ENCODE peak calls at places on chromosomes 5 and 9, in eight cellular contexts. One of them, this sample, is unnamed.

GRCh38 chr9:32430720-32431119 is 46.3 kb downstream of the ACO1 start:
- DNase-seq in glutamatergic neuron: no peak
- DNase-seq in RWPE1: peak; percentile 26
- DNase-seq in tibial nerve: no peak
- DNase-seq in neural crest cell: no peak
- DNase-seq in GM20000: no peak
- DNase-seq in GM23338: no peak
- DNase-seq in heart right ventricle: no peak
- DNase-seq in this sample: no peak

GRCh38 chr9:13291718-13292117 is 12.2 kb upstream of the MPDZ start:
- DNase-seq in glutamatergic neuron: no peak
- DNase-seq in RWPE1: no peak
- DNase-seq in tibial nerve: no peak
- DNase-seq in neural crest cell: no peak
- DNase-seq in GM20000: no peak
- DNase-seq in GM23338: peak; percentile 28
- DNase-seq in heart right ventricle: no peak
- DNase-seq in this sample: no peak

GRCh38 chr5:57608542-57608941 is 125.9 kb upstream of the ACTBL2 start:
- DNase-seq in glutamatergic neuron: no peak
- DNase-seq in RWPE1: no peak
- DNase-seq in tibial nerve: no peak
- DNase-seq in neural crest cell: no peak
- DNase-seq in GM20000: no peak
- DNase-seq in GM23338: no peak
- DNase-seq in heart right ventricle: no peak
- DNase-seq in this sample: no peak

GRCh38 chr5:160751297-160751696 is 100.7 kb downstream of the ATP10B start:
- DNase-seq in glutamatergic neuron: no peak
- DNase-seq in RWPE1: no peak
- DNase-seq in tibial nerve: no peak
- DNase-seq in neural crest cell: no peak
- DNase-seq in GM20000: no peak
- DNase-seq in GM23338: no peak
- DNase-seq in heart right ventricle: no peak
- DNase-seq in this sample: no peak

GRCh38 chr5:122077451-122078115 is 476 bp downstream of the LOX start:
- DNase-seq in glutamatergic neuron: peak; percentile 52
- DNase-seq in RWPE1: peak; percentile 36
- DNase-seq in tibial nerve: no peak
- DNase-seq in neural crest cell: peak; percentile 26
- DNase-seq in GM20000: peak; percentile 27
- DNase-seq in GM23338: peak; percentile 70
- DNase-seq in heart right ventricle: no peak
- DNase-seq in this sample: peak; percentile 22

GRCh38 chr5:123438902-123439301 is 15.7 kb upstream of the CEP120 start:
- DNase-seq in glutamatergic neuron: no peak
- DNase-seq in RWPE1: no peak
- DNase-seq in tibial nerve: no peak
- DNase-seq in neural crest cell: no peak
- DNase-seq in GM20000: no peak
- DNase-seq in GM23338: no peak
- DNase-seq in heart right ventricle: no peak
- DNase-seq in this sample: no peak

GRCh38 chr5:53944981-53945380 is 365.4 kb downstream of the ARL15 start:
- DNase-seq in glutamatergic neuron: no peak
- DNase-seq in RWPE1: no peak
- DNase-seq in tibial nerve: no peak
- DNase-seq in neural crest cell: no peak
- DNase-seq in GM20000: no peak
- DNase-seq in GM23338: no peak
- DNase-seq in heart right ventricle: no peak
- DNase-seq in this sample: no peak

GRCh38 chr9:133994359-133995011 is 2.4 kb upstream of the VAV2 start:
- DNase-seq in glutamatergic neuron: peak; percentile 95
- DNase-seq in RWPE1: peak; percentile 88
- DNase-seq in tibial nerve: peak; percentile 79
- DNase-seq in neural crest cell: peak; percentile 95
- DNase-seq in GM20000: peak; percentile 89
- DNase-seq in GM23338: peak; percentile 86
- DNase-seq in heart right ventricle: peak; percentile 78
- DNase-seq in this sample: peak; percentile 86

GRCh38 chr5:57468481-57469165 is 14.0 kb downstream of the ACTBL2 start:
- DNase-seq in glutamatergic neuron: no peak
- DNase-seq in RWPE1: peak; percentile 55
- DNase-seq in tibial nerve: no peak
- DNase-seq in neural crest cell: no peak
- DNase-seq in GM20000: no peak
- DNase-seq in GM23338: no peak
- DNase-seq in heart right ventricle: no peak
- DNase-seq in this sample: no peak

GRCh38 chr5:39356263-39356662 is 8.0 kb downstream of the C9 start:
- DNase-seq in glutamatergic neuron: no peak
- DNase-seq in RWPE1: no peak
- DNase-seq in tibial nerve: no peak
- DNase-seq in neural crest cell: no peak
- DNase-seq in GM20000: no peak
- DNase-seq in GM23338: no peak
- DNase-seq in heart right ventricle: no peak
- DNase-seq in this sample: no peak

GRCh38 chr9:93116049-93116961 is 17.7 kb downstream of the NINJ1 start:
- DNase-seq in glutamatergic neuron: peak; percentile 18
- DNase-seq in RWPE1: peak; percentile 63
- DNase-seq in tibial nerve: peak; percentile 70
- DNase-seq in neural crest cell: no peak
- DNase-seq in GM20000: no peak
- DNase-seq in GM23338: peak; percentile 37
- DNase-seq in heart right ventricle: peak; percentile 72
- DNase-seq in this sample: no peak

GRCh38 chr5:33997331-33997983 is 10.4 kb downstream of the AMACR start:
- DNase-seq in glutamatergic neuron: no peak
- DNase-seq in RWPE1: peak; percentile 62
- DNase-seq in tibial nerve: peak; percentile 78
- DNase-seq in neural crest cell: no peak
- DNase-seq in GM20000: peak; percentile 52
- DNase-seq in GM23338: peak; percentile 75
- DNase-seq in heart right ventricle: peak; percentile 54
- DNase-seq in this sample: no peak

GRCh38 chr5:110973510-110973909 is 98.0 kb upstream of the TSLP start:
- DNase-seq in glutamatergic neuron: no peak
- DNase-seq in RWPE1: no peak
- DNase-seq in tibial nerve: no peak
- DNase-seq in neural crest cell: no peak
- DNase-seq in GM20000: no peak
- DNase-seq in GM23338: peak; percentile 43
- DNase-seq in heart right ventricle: no peak
- DNase-seq in this sample: no peak

GRCh38 chr5:130923543-130924159 is 241.4 kb downstream of the HINT1 start:
- DNase-seq in glutamatergic neuron: no peak
- DNase-seq in RWPE1: no peak
- DNase-seq in tibial nerve: no peak
- DNase-seq in neural crest cell: no peak
- DNase-seq in GM20000: no peak
- DNase-seq in GM23338: no peak
- DNase-seq in heart right ventricle: no peak
- DNase-seq in this sample: no peak

GRCh38 chr5:109956884-109957283 is 267.2 kb downstream of the MAN2A1 start:
- DNase-seq in glutamatergic neuron: no peak
- DNase-seq in RWPE1: no peak
- DNase-seq in tibial nerve: no peak
- DNase-seq in neural crest cell: no peak
- DNase-seq in GM20000: no peak
- DNase-seq in GM23338: no peak
- DNase-seq in heart right ventricle: no peak
- DNase-seq in this sample: no peak

GRCh38 chr5:65809817-65810531 is 88.0 kb downstream of the NLN start:
- DNase-seq in glutamatergic neuron: no peak
- DNase-seq in RWPE1: no peak
- DNase-seq in tibial nerve: peak; percentile 40
- DNase-seq in neural crest cell: no peak
- DNase-seq in GM20000: no peak
- DNase-seq in GM23338: no peak
- DNase-seq in heart right ventricle: peak; percentile 53
- DNase-seq in this sample: no peak

DNA sequence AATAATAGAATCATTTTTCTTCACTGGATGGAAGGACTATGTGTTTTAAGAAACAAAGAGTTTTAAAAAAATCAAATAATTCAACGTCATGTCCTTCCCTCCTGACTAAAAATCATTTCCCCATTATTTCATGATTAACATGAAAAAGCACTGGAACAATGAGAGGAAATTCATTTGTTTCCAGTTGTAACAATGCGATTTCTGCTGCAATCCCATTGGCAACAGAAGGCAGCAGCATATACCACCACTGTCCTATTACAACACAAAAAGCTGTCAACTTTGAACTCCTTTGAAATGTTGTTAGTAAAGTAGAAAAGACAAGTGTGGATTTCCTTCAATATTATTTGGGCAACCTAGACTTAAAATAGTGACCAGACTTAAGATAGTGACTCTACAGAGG is 3.1 kb downstream of the C5orf63 start:
- DNase-seq in glutamatergic neuron: no peak
- DNase-seq in RWPE1: no peak
- DNase-seq in tibial nerve: no peak
- DNase-seq in neural crest cell: no peak
- DNase-seq in GM20000: no peak
- DNase-seq in GM23338: no peak
- DNase-seq in heart right ventricle: no peak
- DNase-seq in this sample: no peak
- TF ChIP-seq CTCF in glutamatergic neuron: no peak
- TF ChIP-seq CTCF in RWPE1: no peak
- TF ChIP-seq CTCF in tibial nerve: no peak
- TF ChIP-seq CTCF in neural crest cell: no peak
- TF ChIP-seq CTCF in GM20000: no peak
- TF ChIP-seq CTCF in GM23338: no peak
- TF ChIP-seq CTCF in heart right ventricle: no peak
- TF ChIP-seq CTCF in this sample: no peak

GRCh38 chr9:98465799-98466198 is 210.3 kb upstream of the TBC1D2 start:
- DNase-seq in glutamatergic neuron: no peak
- DNase-seq in RWPE1: no peak
- DNase-seq in tibial nerve: no peak
- DNase-seq in neural crest cell: no peak
- DNase-seq in GM20000: no peak
- DNase-seq in GM23338: peak; percentile 25
- DNase-seq in heart right ventricle: no peak
- DNase-seq in this sample: no peak
- TF ChIP-seq CTCF in glutamatergic neuron: no peak
- TF ChIP-seq CTCF in RWPE1: no peak
- TF ChIP-seq CTCF in tibial nerve: no peak
- TF ChIP-seq CTCF in neural crest cell: no peak
- TF ChIP-seq CTCF in GM20000: no peak
- TF ChIP-seq CTCF in GM23338: no peak
- TF ChIP-seq CTCF in heart right ventricle: no peak
- TF ChIP-seq CTCF in this sample: no peak

DNA sequence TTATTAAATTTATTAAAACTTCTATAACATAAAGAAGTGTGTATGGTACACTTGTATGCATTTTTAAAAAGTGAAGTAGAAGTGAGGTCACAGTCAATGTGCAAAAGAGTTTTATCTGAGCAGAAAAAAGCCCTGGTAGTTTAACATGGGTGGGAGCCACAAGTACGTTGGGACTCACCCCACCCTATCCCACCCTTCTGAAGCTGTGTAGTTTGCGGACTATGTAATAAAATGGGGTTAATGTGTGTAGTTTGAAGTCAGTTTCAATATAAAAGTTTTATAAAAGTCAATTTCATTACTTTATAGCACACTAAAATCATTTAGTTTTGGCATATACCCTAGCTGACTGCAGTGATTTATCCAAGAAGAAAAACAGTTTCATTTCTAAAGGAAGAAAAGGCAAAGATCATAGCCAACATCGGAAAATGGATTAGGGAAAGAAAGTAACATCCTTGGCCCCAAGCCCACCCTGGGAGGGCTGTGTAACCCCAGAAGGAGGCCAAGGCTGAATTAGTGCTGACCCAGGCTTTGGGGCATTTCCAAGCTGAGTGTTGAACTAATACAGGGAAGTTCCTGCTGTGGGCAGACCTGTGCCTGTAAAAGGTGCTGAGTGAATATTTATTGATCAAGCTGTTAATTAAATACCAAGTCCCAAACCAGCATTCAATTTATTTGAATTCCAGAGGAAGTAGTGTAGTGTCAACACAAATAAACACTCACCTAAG is 398.5 kb upstream of the ADAMTSL1 start:
- DNase-seq in glutamatergic neuron: no peak
- DNase-seq in RWPE1: no peak
- DNase-seq in tibial nerve: no peak
- DNase-seq in neural crest cell: no peak
- DNase-seq in GM20000: no peak
- DNase-seq in GM23338: no peak
- DNase-seq in heart right ventricle: no peak
- DNase-seq in this sample: no peak
- TF ChIP-seq CTCF in glutamatergic neuron: no peak
- TF ChIP-seq CTCF in RWPE1: no peak
- TF ChIP-seq CTCF in tibial nerve: no peak
- TF ChIP-seq CTCF in neural crest cell: no peak
- TF ChIP-seq CTCF in GM20000: no peak
- TF ChIP-seq CTCF in GM23338: no peak
- TF ChIP-seq CTCF in heart right ventricle: no peak
- TF ChIP-seq CTCF in this sample: no peak

DNA sequence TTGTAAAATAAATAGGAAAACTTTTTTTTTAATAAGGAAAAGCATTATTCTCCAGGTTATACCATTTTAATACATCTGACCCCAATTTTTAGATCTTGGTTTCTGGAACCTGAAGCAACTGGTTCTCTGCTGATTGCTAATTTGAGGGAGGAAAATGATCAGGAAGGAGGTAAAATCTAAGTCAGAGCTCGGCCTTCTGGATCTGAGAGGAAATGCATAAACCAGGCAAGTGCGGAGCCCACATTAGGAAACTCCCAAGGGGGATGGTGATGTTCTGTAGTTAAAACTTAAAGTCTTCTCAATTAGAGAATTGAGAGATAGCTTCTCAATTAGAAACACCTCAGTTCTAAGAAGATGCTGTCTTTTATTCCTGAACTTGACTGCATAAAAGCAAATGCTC is 113.5 kb downstream of the TSSK1B start:
- DNase-seq in glutamatergic neuron: no peak
- DNase-seq in RWPE1: no peak
- DNase-seq in tibial nerve: no peak
- DNase-seq in neural crest cell: no peak
- DNase-seq in GM20000: no peak
- DNase-seq in GM23338: peak; percentile 38
- DNase-seq in heart right ventricle: peak; percentile 24
- DNase-seq in this sample: no peak
- TF ChIP-seq CTCF in glutamatergic neuron: no peak
- TF ChIP-seq CTCF in RWPE1: no peak
- TF ChIP-seq CTCF in tibial nerve: peak; percentile 14
- TF ChIP-seq CTCF in neural crest cell: no peak
- TF ChIP-seq CTCF in GM20000: no peak
- TF ChIP-seq CTCF in GM23338: peak; percentile 43
- TF ChIP-seq CTCF in heart right ventricle: no peak
- TF ChIP-seq CTCF in this sample: no peak

GRCh38 chr5:95861858-95862561 is 39.5 kb upstream of the GLRX start:
- DNase-seq in glutamatergic neuron: no peak
- DNase-seq in RWPE1: peak; percentile 91
- DNase-seq in tibial nerve: no peak
- DNase-seq in neural crest cell: no peak
- DNase-seq in GM20000: no peak
- DNase-seq in GM23338: no peak
- DNase-seq in heart right ventricle: no peak
- DNase-seq in this sample: no peak
- TF ChIP-seq CTCF in glutamatergic neuron: peak; percentile 31
- TF ChIP-seq CTCF in RWPE1: no peak
- TF ChIP-seq CTCF in tibial nerve: no peak
- TF ChIP-seq CTCF in neural crest cell: peak; percentile 25
- TF ChIP-seq CTCF in GM20000: no peak
- TF ChIP-seq CTCF in GM23338: no peak
- TF ChIP-seq CTCF in heart right ventricle: no peak
- TF ChIP-seq CTCF in this sample: no peak

This sample was measured in progenitor cell of endocrine pancreas.